ENCODE peak calls at places on chromosomes 7 and 10, in four cellular contexts. T is osteoblast, S is heart left ventricle, F is lung. Q is an unnamed sample. For H3K4me1, the result is how much of the 10 kb centered on the place peaks cover.

GRCh38 chr7:55618913-55619312 is 46.6 kb upstream of the VOPP1 start:
- DNase-seq in T (no peak), S (no peak), F (no peak), Q (no peak)

GRCh38 chr7:141097430-141097829 is 23.6 kb downstream of the TMEM178B start:
- DNase-seq in T (no peak), S (no peak), F (no peak), Q (no peak)

GRCh38 chr7:102152672-102153585 is 133.7 kb upstream of the SH2B2 start:
- DNase-seq in T (no peak), S (peak), F (peak), Q (peak)

GRCh38 chr7:124796771-124797170 is 31.2 kb upstream of the GPR37 start:
- DNase-seq in T (no peak), S (no peak), F (no peak), Q (no peak)

GRCh38 chr7:28102778-28103177 is 77.8 kb downstream of the JAZF1 start:
- DNase-seq in T (peak), S (peak), F (peak), Q (peak)

GRCh38 chr10:100009283-100009792 is 409 bp downstream of the DNMBP start:
- DNase-seq in T (peak), S (no peak), F (no peak), Q (peak)

GRCh38 chr10:68492118-68492517 is 20.3 kb upstream of the DNA2 start:
- DNase-seq in T (no peak), S (no peak), F (no peak), Q (no peak)

GRCh38 chr7:137685439-137686164 is 161.2 kb downstream of the DGKI start:
- DNase-seq in T (no peak), S (no peak), F (no peak), Q (no peak)

GRCh38 chr10:42987121-42987541 is 89.7 kb upstream of the RET start:
- DNase-seq in T (peak), S (no peak), F (no peak), Q (no peak)

GRCh38 chr10:24762161-24762924 is 38.7 kb upstream of the ARHGAP21 start:
- DNase-seq in T (no peak), S (no peak), F (no peak), Q (no peak)

GRCh38 chr10:92789067-92789466 is 59.3 kb upstream of the EXOC6 start:
- DNase-seq in T (no peak), S (no peak), F (no peak), Q (peak)

DNA sequence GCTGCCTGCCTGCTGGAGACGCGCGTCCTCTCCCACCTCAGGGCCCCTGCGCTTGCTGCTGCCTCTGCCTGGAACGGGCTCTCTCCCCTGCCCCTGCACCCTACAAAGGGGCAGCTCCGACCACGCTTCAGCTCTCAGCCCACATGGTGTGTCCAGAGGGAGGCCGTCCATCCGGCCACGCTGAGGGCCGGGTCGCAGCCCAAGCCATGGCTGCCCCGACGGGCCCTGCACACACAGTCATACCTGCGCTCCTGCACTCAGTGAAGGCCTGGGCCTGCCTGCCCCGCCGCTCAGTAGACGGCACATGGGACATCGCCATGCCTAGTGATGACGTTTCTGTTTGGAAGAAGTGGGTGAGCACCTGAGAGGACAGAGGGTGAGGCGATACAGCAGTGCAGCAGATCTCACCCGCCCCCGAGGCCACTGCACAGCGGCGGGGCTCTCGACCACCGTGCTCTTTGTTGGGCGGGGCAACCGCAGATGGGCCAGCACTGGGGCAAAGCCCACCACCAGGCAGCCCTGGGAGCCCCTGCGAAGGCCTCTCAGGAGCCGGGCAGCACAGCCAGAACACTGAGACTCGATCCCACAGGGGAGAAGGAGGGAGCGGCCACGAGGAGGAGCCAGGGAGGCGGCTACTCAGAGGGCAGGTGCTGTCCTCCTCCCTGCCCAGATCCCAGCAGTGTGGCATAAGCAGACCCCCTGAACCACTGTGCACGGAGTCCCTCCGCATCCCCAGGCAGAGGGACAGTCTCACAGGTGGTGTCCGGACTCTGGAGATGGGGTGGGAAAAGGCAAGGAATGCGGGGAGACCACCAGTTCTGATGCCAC is 129.5 kb downstream of the MAD1L1 start:
- DNase-seq in T (no peak), S (no peak), F (no peak), Q (no peak)
- H3K4me1 ChIP-seq in T (under half), S (under half), F (under half), Q (under half)

GRCh38 chr10:124071141-124071540 is 22.3 kb downstream of the CHST15 start:
- DNase-seq in T (peak), S (no peak), F (no peak), Q (no peak)

GRCh38 chr10:124068929-124069328 is 24.5 kb downstream of the CHST15 start:
- DNase-seq in T (no peak), S (no peak), F (no peak), Q (no peak)

GRCh38 chr10:124072106-124072505 is 21.3 kb downstream of the CHST15 start:
- DNase-seq in T (no peak), S (no peak), F (no peak), Q (no peak)

GRCh38 chr10:124069341-124069740 is 24.1 kb downstream of the CHST15 start:
- DNase-seq in T (no peak), S (no peak), F (no peak), Q (no peak)

DNA sequence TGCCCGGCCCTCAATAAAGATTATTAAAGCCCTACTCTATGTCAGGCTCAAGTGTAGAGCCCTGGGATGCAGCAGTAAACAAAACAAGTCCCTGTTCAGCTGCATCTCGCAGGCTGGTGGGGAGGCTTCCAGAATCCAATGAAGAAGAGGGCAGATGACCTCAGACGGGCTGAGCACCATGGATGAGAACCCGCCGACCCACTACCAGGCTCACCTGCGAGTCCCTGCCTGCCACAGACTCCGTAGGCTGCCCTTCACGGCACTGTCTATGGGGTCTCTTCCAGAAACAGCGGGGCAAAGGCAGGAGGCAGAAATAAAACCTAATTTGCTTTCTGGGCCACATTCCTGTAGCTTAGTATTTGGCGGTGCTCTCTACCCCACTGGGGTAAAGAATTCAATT is 22.7 kb downstream of the CHST15 start:
- DNase-seq in T (no peak), S (no peak), F (no peak), Q (no peak)
- H3K4me1 ChIP-seq in T (under half), S (under half), F (under half), Q (under half)

DNA sequence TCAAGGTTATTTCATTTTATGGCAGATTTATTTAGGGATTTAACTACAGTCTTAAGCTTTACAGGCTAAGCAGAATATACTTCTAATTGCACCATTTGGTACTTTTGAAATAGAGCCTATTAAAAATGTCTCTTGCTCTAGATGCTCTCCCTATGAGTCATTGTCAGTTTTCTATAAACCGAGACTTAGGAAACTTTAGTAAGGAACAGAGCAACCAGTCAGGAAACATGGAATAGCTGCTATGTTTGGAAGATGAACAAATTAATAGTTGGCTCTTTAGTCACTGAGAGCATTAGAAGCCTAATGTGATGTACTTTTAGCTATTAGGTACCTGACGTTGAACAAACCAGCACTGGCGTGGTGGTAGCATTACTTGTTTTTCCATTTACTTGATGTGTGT is 35.3 kb downstream of the INPP5F start:
- DNase-seq in T (no peak), S (no peak), F (no peak), Q (no peak)
- H3K4me1 ChIP-seq in T (under half), S (under half), F (under half), Q (under half)

DNA sequence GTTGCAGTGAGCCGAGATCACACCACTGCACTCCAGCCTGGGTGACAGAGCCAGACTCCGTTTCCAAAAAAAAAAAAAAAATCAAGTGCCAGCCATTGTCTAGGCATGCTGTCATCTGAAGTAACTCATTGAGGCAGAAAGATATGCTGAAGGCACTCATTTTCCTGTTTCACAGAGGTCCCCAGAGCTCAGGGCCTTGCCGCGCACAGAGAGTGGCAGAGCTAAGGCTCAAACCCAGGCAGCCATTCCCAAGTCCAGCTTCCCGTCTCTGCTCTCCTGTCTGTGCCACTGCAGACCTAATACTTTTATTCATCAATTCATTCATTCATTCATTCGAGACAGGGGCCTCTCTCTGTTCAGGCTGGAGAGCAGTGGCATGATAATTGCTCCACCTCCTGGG is 3.5 kb downstream of the GRIFIN start:
- DNase-seq in T (peak), S (no peak), F (no peak), Q (no peak)
- H3K4me1 ChIP-seq in T (under half), S (under half), F (under half), Q (under half)

DNA sequence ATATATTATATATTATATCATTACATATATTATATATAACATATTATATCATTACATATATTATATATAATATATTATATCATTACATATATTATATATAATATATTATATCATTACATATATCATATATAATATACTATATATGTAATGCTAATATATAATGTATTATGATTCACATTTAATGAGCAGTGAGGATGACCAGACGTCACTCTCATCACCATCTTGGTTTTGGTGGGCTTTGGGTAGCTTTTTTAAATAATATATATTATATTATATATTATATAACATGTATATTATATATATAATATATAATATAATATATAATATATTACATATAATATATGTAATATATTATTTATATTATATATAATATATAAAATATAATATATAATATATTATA is 1189.4 kb upstream of the AUTS2 start:
- DNase-seq in T (no peak), S (no peak), F (no peak), Q (no peak)
- H3K4me1 ChIP-seq in T (under half), S (under half), F (under half), Q (under half)

DNA sequence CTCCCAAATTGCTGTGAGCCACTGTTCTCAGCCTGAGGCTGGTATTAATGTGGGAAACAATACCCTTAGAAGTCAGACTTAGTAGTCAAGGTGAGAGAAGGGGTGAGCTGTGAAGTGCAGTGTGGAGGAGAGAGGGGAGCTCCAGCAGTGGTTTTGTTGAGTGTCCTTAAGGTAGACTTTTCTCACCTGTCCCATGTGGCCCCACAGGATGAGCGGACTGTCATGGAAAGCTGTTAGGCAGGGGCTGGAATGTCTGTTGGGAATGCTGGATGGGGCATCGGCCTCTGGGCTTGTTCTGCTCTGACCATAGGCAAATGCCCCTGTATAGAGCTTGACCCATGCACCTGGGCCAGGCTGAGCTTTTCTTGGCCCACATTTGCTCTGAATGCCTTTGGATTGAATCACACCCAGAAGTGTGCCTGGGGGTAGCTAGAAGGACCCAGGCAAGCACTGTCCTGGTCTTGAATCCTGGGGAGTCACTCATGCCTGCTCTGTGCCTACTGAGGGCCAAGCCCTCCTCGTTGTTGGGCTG is 36.3 kb upstream of the SH2D4B start:
- DNase-seq in T (peak), S (no peak), F (no peak), Q (no peak)
- H3K4me1 ChIP-seq in T (half or more), S (half or more), F (half or more), Q (half or more)